ENCODE peak calls at places on chromosome 22, in ten cellular contexts. P, J, B, L, T, R, A, Z, Q and E are unnamed samples.

GRCh38 chr22:17921871-17922821 is 102.2 kb downstream of the MICAL3 start:
- DNase-seq in B (no peak), J (no peak), Q (no peak), L (no peak), T (no peak), R (no peak), A (no peak), P (no peak), Z (peak), E (no peak)

GRCh38 chr22:45612451-45612901 is 59.2 kb upstream of the ATXN10 start:
- DNase-seq in Q (no peak), L (no peak), P (peak), T (peak), B (no peak), Z (no peak), A (no peak), R (peak), J (peak), E (no peak)

GRCh38 chr22:23638611-23639010 is 6.5 kb upstream of the DRICH1 start:
- DNase-seq in L (no peak), Q (no peak), R (no peak), B (no peak), A (no peak), P (no peak), J (no peak), T (no peak), Z (no peak), E (no peak)

GRCh38 chr22:23282089-23282501 is 101.8 kb downstream of the BCR start:
- DNase-seq in P (peak), A (peak), T (peak), R (peak), B (peak), Q (no peak), J (peak), L (no peak), Z (no peak), E (peak)

GRCh38 chr22:39242809-39243442 is 1.9 kb downstream of the PDGFB start:
- DNase-seq in J (no peak), T (no peak), Z (peak), B (no peak), P (no peak), A (no peak), L (no peak), R (no peak), Q (no peak), E (no peak)

GRCh38 chr22:27218521-27218920 is 561.1 kb downstream of the MIAT start:
- DNase-seq in Z (no peak), L (no peak), R (no peak), J (no peak), B (no peak), Q (no peak), T (no peak), A (no peak), P (no peak), E (peak)

GRCh38 chr22:31647516-31647915 is 14.5 kb downstream of the PISD start:
- DNase-seq in T (peak), A (no peak), R (no peak), J (peak), P (peak), Q (no peak), Z (no peak), B (no peak), L (no peak), E (no peak)

GRCh38 chr22:23484651-23485050 is 95.4 kb downstream of the IGLL1 start:
- DNase-seq in J (no peak), R (no peak), L (no peak), B (no peak), Z (no peak), P (no peak), Q (no peak), T (no peak), A (no peak), E (no peak)

GRCh38 chr22:24455751-24456426 is 28.5 kb downstream of the ADORA2A start:
- DNase-seq in A (no peak), Z (no peak), T (no peak), P (peak), L (no peak), J (no peak), Q (no peak), R (no peak), B (no peak), E (no peak)

GRCh38 chr22:22099833-22100812 is 117.5 kb upstream of the TOP3B start:
- DNase-seq in J (peak), L (no peak), Q (no peak), B (no peak), Z (no peak), T (no peak), P (peak), R (no peak), A (no peak), E (no peak)

GRCh38 chr22:23230348-23231068 is 50.2 kb downstream of the BCR start:
- DNase-seq in L (peak), R (no peak), A (no peak), B (no peak), T (no peak), Q (no peak), Z (no peak), J (no peak), P (no peak), E (no peak)

GRCh38 chr22:19174106-19175025 is 4.2 kb downstream of the SLC25A1 start:
- DNase-seq in B (no peak), J (peak), L (peak), Q (no peak), T (peak), P (peak), A (no peak), Z (peak), R (no peak), E (peak)

GRCh38 chr22:17137226-17137625 is 16.1 kb upstream of the TMEM121B start:
- DNase-seq in B (no peak), L (peak), T (no peak), Z (no peak), P (no peak), A (no peak), R (no peak), Q (no peak), J (no peak), E (no peak)

GRCh38 chr22:41557401-41558240 is 3.2 kb upstream of the CSDC2 start:
- DNase-seq in T (peak), R (no peak), A (peak), P (peak), J (peak), L (no peak), B (no peak), Q (no peak), Z (no peak), E (peak)

GRCh38 chr22:50705219-50705691 is 32.6 kb downstream of the SHANK3 start:
- DNase-seq in B (no peak), P (peak), A (no peak), R (peak), L (peak), T (no peak), Q (peak), J (peak), Z (no peak), E (no peak)

GRCh38 chr22:27613099-27614089 is 188.2 kb downstream of the MN1 start:
- DNase-seq in Z (no peak), R (no peak), A (no peak), J (no peak), L (no peak), Q (no peak), T (no peak), P (no peak), B (no peak), E (no peak)

GRCh38 chr22:27724181-27724580 is 77.4 kb downstream of the MN1 start:
- DNase-seq in B (no peak), Q (no peak), J (no peak), R (no peak), A (no peak), P (no peak), L (no peak), T (peak), Z (no peak), E (no peak)

GRCh38 chr22:23836281-23836680 is 2.5 kb downstream of the DERL3 start:
- DNase-seq in J (no peak), L (peak), Q (no peak), P (no peak), Z (no peak), B (no peak), T (no peak), A (no peak), R (no peak), E (no peak)

GRCh38 chr22:29722587-29722986 is 2.8 kb downstream of the CABP7 start:
- DNase-seq in Z (no peak), P (no peak), B (no peak), L (no peak), R (no peak), J (no peak), T (no peak), Q (no peak), A (no peak), E (no peak)

GRCh38 chr22:24486501-24486921 is 8.6 kb upstream of the UPB1 start:
- DNase-seq in J (peak), L (no peak), P (peak), A (no peak), Z (no peak), B (peak), T (peak), R (no peak), Q (no peak), E (no peak)

GRCh38 chr22:28239941-28240340 is 320.9 kb upstream of the PITPNB start:
- DNase-seq in B (no peak), R (no peak), A (no peak), J (no peak), P (no peak), L (no peak), Z (no peak), Q (no peak), T (no peak), E (no peak)

GRCh38 chr22:39303892-39304671 is 15.3 kb downstream of the RPL3 start:
- DNase-seq in B (no peak), J (no peak), P (no peak), A (no peak), Z (no peak), R (no peak), Q (no peak), L (no peak), T (no peak), E (no peak)

GRCh38 chr22:36398602-36399472 is 11.1 kb upstream of the MYH9 start:
- DNase-seq in A (no peak), J (peak), B (no peak), T (peak), L (no peak), R (no peak), P (peak), Z (no peak), Q (no peak), E (no peak)

GRCh38 chr22:41939981-41940852 is 6.7 kb downstream of the CENPM start:
- DNase-seq in Q (peak), J (no peak), T (no peak), L (peak), A (peak), B (no peak), R (no peak), Z (peak), P (no peak), E (no peak)

GRCh38 chr22:29733362-29734322 is 13.8 kb downstream of the CABP7 start:
- DNase-seq in Q (no peak), P (no peak), R (no peak), T (no peak), Z (no peak), J (peak), B (no peak), L (no peak), A (no peak), E (no peak)

GRCh38 chr22:17866127-17866526 is 91.9 kb upstream of the BID start:
- DNase-seq in J (no peak), Q (no peak), L (no peak), T (no peak), A (no peak), Z (no peak), R (no peak), P (no peak), B (no peak), E (no peak)

GRCh38 chr22:24938741-24939341 is 7.7 kb downstream of the LHFPL7 start:
- DNase-seq in T (peak), Z (no peak), Q (peak), J (peak), L (no peak), P (peak), B (peak), A (no peak), R (no peak), E (no peak)

GRCh38 chr22:37489994-37490393 is 3.8 kb upstream of the MFNG start:
- DNase-seq in P (no peak), R (no peak), Z (no peak), B (no peak), L (no peak), T (no peak), Q (no peak), A (no peak), J (no peak), E (no peak)

GRCh38 chr22:37491106-37491505 is 4.9 kb upstream of the MFNG start:
- DNase-seq in J (no peak), L (no peak), Q (no peak), R (no peak), B (no peak), A (no peak), Z (no peak), P (no peak), T (no peak), E (no peak)

GRCh38 chr22:37493979-37494378 is 7.8 kb upstream of the MFNG start:
- DNase-seq in T (no peak), L (no peak), A (no peak), Z (no peak), R (no peak), J (no peak), B (no peak), Q (no peak), P (no peak), E (no peak)

GRCh38 chr22:37491559-37492427 is 5.6 kb upstream of the MFNG start:
- DNase-seq in L (no peak), J (no peak), T (no peak), B (no peak), Z (no peak), A (no peak), P (no peak), Q (no peak), R (no peak), E (no peak)

GRCh38 chr22:37492428-37493344 is 6.5 kb upstream of the MFNG start:
- DNase-seq in Q (peak), J (peak), A (no peak), T (peak), P (peak), L (no peak), Z (no peak), B (peak), R (no peak), E (no peak)
- TF ChIP-seq CTCF in Q (peak), J (peak), A (peak), T (peak), P (peak), L (peak), Z (peak), B (peak), R (peak), E (no peak)

GRCh38 chr22:49102367-49102766 is 725.3 kb downstream of the BRD1 start:
- DNase-seq in R (no peak), Q (no peak), J (no peak), Z (no peak), P (no peak), A (no peak), L (peak), T (no peak), B (no peak), E (no peak)
- TF ChIP-seq CTCF in R (no peak), Q (no peak), J (no peak), Z (no peak), P (no peak), A (no peak), L (no peak), T (no peak), B (no peak), E (no peak)

GRCh38 chr22:46845281-46846153 is 83.1 kb downstream of the TBC1D22A start:
- DNase-seq in T (peak), B (no peak), A (no peak), R (no peak), L (no peak), Q (no peak), P (peak), Z (no peak), J (peak), E (peak)
- TF ChIP-seq CTCF in T (peak), B (peak), A (no peak), R (peak), L (peak), Q (no peak), P (peak), Z (no peak), J (peak), E (no peak)

DNA sequence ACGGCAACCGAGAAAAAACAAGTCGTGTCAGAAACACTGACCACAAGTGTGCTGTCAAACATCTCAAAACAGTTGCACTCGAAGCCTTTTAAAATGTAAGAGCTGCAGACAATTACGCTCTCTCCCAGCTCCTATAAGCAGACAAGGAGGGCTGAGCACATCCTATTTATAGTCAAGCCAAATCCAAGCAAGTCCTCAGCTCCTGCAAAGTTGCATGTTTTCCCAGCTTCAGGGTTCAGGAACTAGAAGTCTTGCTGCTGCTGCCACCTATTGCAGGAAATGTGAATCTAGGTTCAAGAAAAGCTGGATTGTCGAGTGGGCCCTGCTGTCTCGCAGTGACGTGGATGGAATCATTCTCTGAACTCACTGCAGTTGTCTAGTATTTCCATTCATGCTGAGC is 15.5 kb downstream of the EFCAB6 start:
- DNase-seq in B (no peak), P (peak), J (peak), L (no peak), Z (no peak), Q (peak), A (no peak), T (peak), R (no peak), E (no peak)
- TF ChIP-seq CTCF in B (peak), P (peak), J (peak), L (peak), Z (no peak), Q (no peak), A (no peak), T (peak), R (peak), E (no peak)